ENCODE peak calls at places on chromosome 10, in six cellular contexts. One of them, this sample, is unnamed.

GRCh38 chr10:69417542-69417941 is 824 bp upstream of the TACR2 start:
- DNase-seq in upper lobe of right lung: no peak
- DNase-seq in NCI-H1105 treated with DMSO at 0.1 percent for 48 hours: no peak
- DNase-seq in midbrain: no peak
- DNase-seq in right cardiac atrium: peak
- DNase-seq in WTC11: no peak
- DNase-seq in this sample: no peak

GRCh38 chr10:8051851-8052257 is 2.6 kb upstream of the GATA3 start:
- DNase-seq in upper lobe of right lung: no peak
- DNase-seq in NCI-H1105 treated with DMSO at 0.1 percent for 48 hours: no peak
- DNase-seq in midbrain: no peak
- DNase-seq in right cardiac atrium: peak
- DNase-seq in WTC11: peak
- DNase-seq in this sample: no peak

GRCh38 chr10:130477360-130477759 is 341.2 kb downstream of the GLRX3 start:
- DNase-seq in upper lobe of right lung: no peak
- DNase-seq in NCI-H1105 treated with DMSO at 0.1 percent for 48 hours: no peak
- DNase-seq in midbrain: no peak
- DNase-seq in right cardiac atrium: no peak
- DNase-seq in WTC11: no peak
- DNase-seq in this sample: no peak

GRCh38 chr10:113520606-113521481 is 32.0 kb upstream of the HABP2 start:
- DNase-seq in upper lobe of right lung: no peak
- DNase-seq in NCI-H1105 treated with DMSO at 0.1 percent for 48 hours: peak
- DNase-seq in midbrain: peak
- DNase-seq in right cardiac atrium: peak
- DNase-seq in WTC11: peak
- DNase-seq in this sample: no peak

GRCh38 chr10:98262571-98262970 is 5.4 kb downstream of the LOXL4 start:
- DNase-seq in upper lobe of right lung: peak
- DNase-seq in NCI-H1105 treated with DMSO at 0.1 percent for 48 hours: no peak
- DNase-seq in midbrain: no peak
- DNase-seq in right cardiac atrium: peak
- DNase-seq in WTC11: peak
- DNase-seq in this sample: peak

GRCh38 chr10:63129888-63130287 is 3.2 kb upstream of the NRBF2 start:
- DNase-seq in upper lobe of right lung: no peak
- DNase-seq in NCI-H1105 treated with DMSO at 0.1 percent for 48 hours: no peak
- DNase-seq in midbrain: no peak
- DNase-seq in right cardiac atrium: no peak
- DNase-seq in WTC11: no peak
- DNase-seq in this sample: no peak

GRCh38 chr10:78520737-78521430 is 487.2 kb downstream of the RPS24 start:
- DNase-seq in upper lobe of right lung: no peak
- DNase-seq in NCI-H1105 treated with DMSO at 0.1 percent for 48 hours: no peak
- DNase-seq in midbrain: no peak
- DNase-seq in right cardiac atrium: no peak
- DNase-seq in WTC11: peak
- DNase-seq in this sample: no peak

GRCh38 chr10:30985552-30985951 is 46.1 kb downstream of the ZNF438 start:
- DNase-seq in upper lobe of right lung: no peak
- DNase-seq in NCI-H1105 treated with DMSO at 0.1 percent for 48 hours: no peak
- DNase-seq in midbrain: no peak
- DNase-seq in right cardiac atrium: no peak
- DNase-seq in WTC11: no peak
- DNase-seq in this sample: no peak

GRCh38 chr10:46553238-46554049 is 3.0 kb downstream of the GPRIN2 start:
- DNase-seq in upper lobe of right lung: peak
- DNase-seq in NCI-H1105 treated with DMSO at 0.1 percent for 48 hours: no peak
- DNase-seq in midbrain: no peak
- DNase-seq in right cardiac atrium: peak
- DNase-seq in WTC11: peak
- DNase-seq in this sample: no peak

GRCh38 chr10:93346712-93347111 is 135.4 kb downstream of the MYOF start:
- DNase-seq in upper lobe of right lung: no peak
- DNase-seq in NCI-H1105 treated with DMSO at 0.1 percent for 48 hours: no peak
- DNase-seq in midbrain: no peak
- DNase-seq in right cardiac atrium: no peak
- DNase-seq in WTC11: no peak
- DNase-seq in this sample: no peak

GRCh38 chr10:18523025-18523424 is 128.4 kb downstream of the NSUN6 start:
- DNase-seq in upper lobe of right lung: no peak
- DNase-seq in NCI-H1105 treated with DMSO at 0.1 percent for 48 hours: no peak
- DNase-seq in midbrain: no peak
- DNase-seq in right cardiac atrium: no peak
- DNase-seq in WTC11: no peak
- DNase-seq in this sample: no peak

GRCh38 chr10:60236869-60237524 is 152.7 kb downstream of the ANK3 start:
- DNase-seq in upper lobe of right lung: peak
- DNase-seq in NCI-H1105 treated with DMSO at 0.1 percent for 48 hours: no peak
- DNase-seq in midbrain: peak
- DNase-seq in right cardiac atrium: peak
- DNase-seq in WTC11: no peak
- DNase-seq in this sample: no peak

This sample was measured in esophagus muscularis mucosa.